ENCODE peak calls at places on chromosome 4, in ten cellular contexts. E is NCI-H1092, X is C1 segment of cervical spinal cord, R is WTC11, I is HTR-8/SVneo, G is neural crest cell, Q is globus pallidus, O is HEK293T, P is EH, Y is GM18507. L is an unnamed sample.

GRCh38 chr4:41991916-41992767 is 1.8 kb downstream of the SLC30A9 start:
- DNase-seq in E (no peak), X (no peak), R (no peak), I (no peak), G (no peak), Q (no peak), O (peak; percentile 10), P (peak; percentile 12), Y (no peak), L (no peak)

GRCh38 chr4:159764343-159764952 is 661.6 kb downstream of the RAPGEF2 start:
- DNase-seq in E (peak; percentile 18), X (no peak), R (no peak), I (peak; percentile 40), G (peak; percentile 54), Q (peak; percentile 72), O (peak; percentile 49), P (peak; percentile 7), Y (no peak), L (no peak)

GRCh38 chr4:157141976-157142375 is 66.0 kb downstream of the GLRB start:
- DNase-seq in E (no peak), X (no peak), R (no peak), I (no peak), G (no peak), Q (no peak), O (no peak), P (no peak), Y (no peak), L (no peak)

GRCh38 chr4:82753725-82754410 is 44.7 kb downstream of the SCD5 start:
- DNase-seq in E (no peak), X (no peak), R (no peak), I (no peak), G (no peak), Q (no peak), O (no peak), P (peak; percentile 23), Y (no peak), L (no peak)

GRCh38 chr4:120922390-120923200 is at the start of gene PRDM5:
- DNase-seq in E (no peak), X (no peak), R (peak; percentile 79), I (peak; percentile 47), G (peak; percentile 54), Q (peak; percentile 29), O (peak; percentile 53), P (peak; percentile 61), Y (no peak), L (peak; percentile 54)

GRCh38 chr4:53055274-53055673 is 193.2 kb downstream of the RASL11B start:
- DNase-seq in E (peak; percentile 45), X (no peak), R (no peak), I (no peak), G (no peak), Q (no peak), O (no peak), P (peak; percentile 81), Y (no peak), L (no peak)

GRCh38 chr4:138030375-138030774 is 211.8 kb downstream of the SLC7A11 start:
- DNase-seq in E (no peak), X (no peak), R (no peak), I (no peak), G (no peak), Q (no peak), O (no peak), P (no peak), Y (no peak), L (no peak)

GRCh38 chr4:26936284-26937065 is 75.8 kb downstream of the STIM2 start:
- DNase-seq in E (no peak), X (no peak), R (no peak), I (no peak), G (no peak), Q (no peak), O (no peak), P (peak; percentile 10), Y (no peak), L (no peak)

GRCh38 chr4:15948826-15949225 is 10.3 kb upstream of the FGFBP1 start:
- DNase-seq in E (no peak), X (no peak), R (no peak), I (no peak), G (no peak), Q (no peak), O (no peak), P (no peak), Y (no peak), L (no peak)

GRCh38 chr4:139144911-139145551 is 32.0 kb downstream of the ELF2 start:
- DNase-seq in E (no peak), X (no peak), R (peak; percentile 46), I (no peak), G (no peak), Q (no peak), O (no peak), P (peak; percentile 43), Y (no peak), L (no peak)

GRCh38 chr4:115274545-115274944 is 161.1 kb upstream of the NDST4 start:
- DNase-seq in E (no peak), X (no peak), R (no peak), I (no peak), G (no peak), Q (no peak), O (no peak), P (no peak), Y (no peak), L (no peak)

GRCh38 chr4:186727977-186728519 is 4.4 kb upstream of the FAT1 start:
- DNase-seq in E (no peak), X (no peak), R (peak; percentile 30), I (peak; percentile 46), G (no peak), Q (no peak), O (no peak), P (peak; percentile 73), Y (no peak), L (no peak)

GRCh38 chr4:61385302-61385701 is 185.2 kb downstream of the ADGRL3 start:
- DNase-seq in E (no peak), X (no peak), R (no peak), I (no peak), G (no peak), Q (no peak), O (no peak), P (no peak), Y (no peak), L (no peak)

GRCh38 chr4:40747436-40747835 is 2.3 kb upstream of the NSUN7 start:
- DNase-seq in E (peak; percentile 4), X (no peak), R (no peak), I (no peak), G (no peak), Q (no peak), O (peak; percentile 8), P (peak; percentile 23), Y (no peak), L (no peak)

GRCh38 chr4:8131210-8131609 is 27.4 kb downstream of the ABLIM2 start:
- DNase-seq in E (no peak), X (no peak), R (no peak), I (no peak), G (no peak), Q (no peak), O (no peak), P (no peak), Y (no peak), L (no peak)

GRCh38 chr4:184514121-184514988 is 40.0 kb upstream of the IRF2 start:
- DNase-seq in E (no peak), X (no peak), R (no peak), I (peak; percentile 80), G (no peak), Q (peak; percentile 86), O (no peak), P (peak; percentile 80), Y (peak; percentile 72), L (no peak)

L was measured in hypothalamus.